ENCODE peak calls at places on chromosomes 11 and 22, in five cellular contexts. B is breast epithelium, Q is mesendoderm, O is H9, H is kidney. V is an unnamed sample.

GRCh38 chr11:134583397-134583990 is 171.5 kb upstream of the B3GAT1 start:
- DNase-seq in B (no peak), Q (no peak), O (no peak), H (no peak), V (no peak)

GRCh38 chr11:72875736-72876135 is 61.5 kb downstream of the ATG16L2 start:
- DNase-seq in B (no peak), Q (no peak), O (no peak), H (no peak), V (no peak)

GRCh38 chr22:25900880-25901279 is 158.9 kb downstream of the MYO18B start:
- DNase-seq in B (no peak), Q (peak; percentile 48), O (no peak), H (no peak), V (no peak)

GRCh38 chr11:128210148-128210940 is 377.0 kb downstream of the ETS1 start:
- DNase-seq in B (no peak), Q (peak; percentile 97), O (peak; percentile 53), H (no peak), V (no peak)

GRCh38 chr11:114073506-114074381 is 14.2 kb downstream of the ZBTB16 start:
- DNase-seq in B (no peak), Q (no peak), O (no peak), H (no peak), V (no peak)

GRCh38 chr11:34757026-34757451 is 136.1 kb downstream of the EHF start:
- DNase-seq in B (no peak), Q (no peak), O (no peak), H (no peak), V (no peak)

GRCh38 chr11:92735039-92735438 is 234.4 kb upstream of the MTNR1B start:
- DNase-seq in B (no peak), Q (peak; percentile 26), O (no peak), H (no peak), V (no peak)

GRCh38 chr11:80118071-80118470 is 677.2 kb upstream of the TENM4 start:
- DNase-seq in B (no peak), Q (no peak), O (no peak), H (no peak), V (no peak)

GRCh38 chr22:46267431-46268279 is at the start of gene TTC38:
- DNase-seq in B (peak; percentile 92), Q (peak; percentile 77), O (peak; percentile 89), H (peak; percentile 96), V (peak; percentile 95)

GRCh38 chr11:16993495-16993894 is 20.7 kb downstream of the PLEKHA7 start:
- DNase-seq in B (no peak), Q (no peak), O (no peak), H (no peak), V (no peak)
- H3K27ac ChIP-seq in B (no peak overlapping the region), Q (no peak overlapping the region), O (no peak overlapping the region), H (peak overlapping the region; percentile 89), V (no peak overlapping the region)

GRCh38 chr11:60396382-60396781 is at the start of gene MS4A14:
- DNase-seq in B (no peak), Q (no peak), O (no peak), H (no peak), V (no peak)

GRCh38 chr11:60394666-60395343 is 1.5 kb upstream of the MS4A14 start:
- DNase-seq in B (no peak), Q (no peak), O (no peak), H (no peak), V (no peak)

GRCh38 chr11:60389279-60389910 is 6.9 kb upstream of the MS4A14 start:
- DNase-seq in B (no peak), Q (no peak), O (no peak), H (no peak), V (no peak)

GRCh38 chr11:60390389-60390788 is 5.9 kb upstream of the MS4A14 start:
- DNase-seq in B (no peak), Q (no peak), O (no peak), H (no peak), V (no peak)
- H3K4me1 ChIP-seq in B (no peaks in the 10 kb centered on the region), Q (no peaks in the 10 kb centered on the region), O (no peaks in the 10 kb centered on the region), H (no peaks in the 10 kb centered on the region), V (peaks cover 17% of the 10 kb centered on the region)

GRCh38 chr11:76665921-76666351 is 4.6 kb downstream of the LRRC32 start:
- DNase-seq in B (peak; percentile 39), Q (no peak), O (peak; percentile 14), H (peak; percentile 55), V (peak; percentile 26)

GRCh38 chr11:76667271-76667818 is 3.2 kb downstream of the LRRC32 start:
- DNase-seq in B (peak; percentile 37), Q (no peak), O (peak; percentile 22), H (peak; percentile 47), V (peak; percentile 25)

GRCh38 chr11:76667856-76668255 is 2.7 kb downstream of the LRRC32 start:
- DNase-seq in B (peak; percentile 31), Q (no peak), O (peak; percentile 20), H (peak; percentile 59), V (no peak)

GRCh38 chr11:76666408-76666807 is 4.1 kb downstream of the LRRC32 start:
- DNase-seq in B (peak; percentile 52), Q (no peak), O (peak; percentile 46), H (peak; percentile 90), V (peak; percentile 47)

GRCh38 chr11:76666830-76667229 is 3.7 kb downstream of the LRRC32 start:
- DNase-seq in B (no peak), Q (no peak), O (peak; percentile 9), H (no peak), V (no peak)
- H3K27ac ChIP-seq in B (peak overlapping the region; percentile 68), Q (no peak overlapping the region), O (no peak overlapping the region), H (peak overlapping the region; percentile 81), V (peak overlapping the region; percentile 56)

GRCh38 chr11:83156996-83157754 is at the start of gene PCF11:
- DNase-seq in B (no peak), Q (no peak), O (no peak), H (no peak), V (no peak)

GRCh38 chr11:83159901-83160865 is 3.3 kb downstream of the PCF11 start:
- DNase-seq in B (no peak), Q (no peak), O (no peak), H (no peak), V (no peak)

GRCh38 chr11:83158965-83159900 is 2.3 kb downstream of the PCF11 start:
- DNase-seq in B (no peak), Q (no peak), O (no peak), H (no peak), V (no peak)

GRCh38 chr11:83157755-83158473 is 983 bp downstream of the PCF11 start:
- DNase-seq in B (peak; percentile 56), Q (peak; percentile 74), O (peak; percentile 51), H (peak; percentile 79), V (peak; percentile 61)

GRCh38 chr11:83158474-83158786 is 1.5 kb downstream of the PCF11 start:
- DNase-seq in B (no peak), Q (no peak), O (no peak), H (no peak), V (no peak)
- H3K4me1 ChIP-seq in B (peaks cover 4% of the 10 kb centered on the region), Q (peaks cover 6% of the 10 kb centered on the region), O (peaks cover 2% of the 10 kb centered on the region), H (peaks cover 8% of the 10 kb centered on the region), V (peaks cover 40% of the 10 kb centered on the region)

GRCh38 chr22:32796865-32797573 is 4.5 kb upstream of the TIMP3 start:
- DNase-seq in B (peak; percentile 80), Q (peak; percentile 67), O (peak; percentile 68), H (peak; percentile 86), V (peak; percentile 71)
- H3K27ac ChIP-seq in B (peak overlapping the region; percentile 63), Q (no peak overlapping the region), O (no peak overlapping the region), H (no peak overlapping the region), V (no peak overlapping the region)